ENCODE peak calls at places on chromosomes 5 and 9, in four cellular contexts. One of them, this sample, is unnamed.

GRCh38 chr5:129099184-129099570 is 4.6 kb downstream of the ISOC1 start:
- DNase-seq in GM12878: no peak
- DNase-seq in A549: no peak
- DNase-seq in SK-N-SH: no peak
- DNase-seq in this sample: no peak

GRCh38 chr9:83019246-83019645 is 43.7 kb downstream of the RASEF start:
- DNase-seq in SK-N-SH: no peak
- DNase-seq in A549: no peak
- DNase-seq in GM12878: no peak
- DNase-seq in this sample: no peak

GRCh38 chr5:149939572-149939971 is 5.0 kb downstream of the PDE6A start:
- DNase-seq in SK-N-SH: no peak
- DNase-seq in A549: no peak
- DNase-seq in GM12878: no peak
- DNase-seq in this sample: no peak

GRCh38 chr9:136538599-136539426 is 7.0 kb downstream of the NOTCH1 start:
- DNase-seq in A549: no peak
- DNase-seq in GM12878: no peak
- DNase-seq in SK-N-SH: no peak
- DNase-seq in this sample: no peak

GRCh38 chr9:128943832-128944620 is 3.4 kb downstream of the DOLK start:
- DNase-seq in GM12878: no peak
- DNase-seq in SK-N-SH: no peak
- DNase-seq in A549: no peak
- DNase-seq in this sample: peak

GRCh38 chr5:112576298-112576925 is 157.3 kb upstream of the EPB41L4A start:
- DNase-seq in SK-N-SH: no peak
- DNase-seq in A549: no peak
- DNase-seq in GM12878: no peak
- DNase-seq in this sample: no peak

GRCh38 chr5:78570646-78571045 is 77.9 kb downstream of the LHFPL2 start:
- DNase-seq in SK-N-SH: no peak
- DNase-seq in GM12878: no peak
- DNase-seq in A549: no peak
- DNase-seq in this sample: no peak

GRCh38 chr9:13896922-13897835 is 416.8 kb downstream of the NFIB start:
- DNase-seq in GM12878: no peak
- DNase-seq in A549: no peak
- DNase-seq in SK-N-SH: no peak
- DNase-seq in this sample: no peak

GRCh38 chr9:2859776-2860379 is 16.0 kb upstream of the PUM3 start:
- DNase-seq in GM12878: no peak
- DNase-seq in A549: peak
- DNase-seq in SK-N-SH: peak
- DNase-seq in this sample: peak

GRCh38 chr5:129271309-129271708 is 176.8 kb downstream of the ISOC1 start:
- DNase-seq in A549: no peak
- DNase-seq in GM12878: no peak
- DNase-seq in SK-N-SH: no peak
- DNase-seq in this sample: no peak

DNA sequence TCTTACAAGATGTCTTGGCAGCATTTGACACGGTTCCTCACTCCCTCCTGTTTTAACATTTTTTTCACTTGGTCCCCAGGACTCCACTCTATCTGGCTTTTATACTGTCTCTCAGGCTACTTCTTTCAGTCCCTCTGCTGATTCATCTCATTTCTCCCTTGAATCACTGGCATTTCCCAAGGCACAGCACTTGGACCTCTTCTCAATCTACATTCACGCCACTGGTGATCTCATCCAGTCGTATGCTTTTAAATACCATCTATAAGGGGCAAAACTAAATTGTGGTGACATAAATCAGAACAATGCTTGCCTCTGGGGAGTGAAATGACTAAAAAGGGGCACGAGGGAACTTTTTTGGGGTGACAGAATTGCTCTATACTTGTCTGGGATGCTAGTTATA is 47.1 kb downstream of the MAPKAP1 start:
- DNase-seq in SK-N-SH: no peak
- DNase-seq in GM12878: no peak
- DNase-seq in A549: no peak
- DNase-seq in this sample: no peak
- TF ChIP-seq PBX3 in SK-N-SH: peak
- TF ChIP-seq PBX3 in GM12878: no peak
- TF ChIP-seq PBX3 in A549: no peak
- TF ChIP-seq PBX3 in this sample: no peak

GRCh38 chr5:90473321-90474234 is 993 bp downstream of the MBLAC2 start:
- DNase-seq in A549: peak
- DNase-seq in GM12878: no peak
- DNase-seq in SK-N-SH: peak
- DNase-seq in this sample: peak
- TF ChIP-seq PBX3 in A549: no peak
- TF ChIP-seq PBX3 in GM12878: no peak
- TF ChIP-seq PBX3 in SK-N-SH: no peak
- TF ChIP-seq PBX3 in this sample: peak

GRCh38 chr5:167285591-167285990 is 1005.9 kb upstream of the WWC1 start:
- DNase-seq in A549: no peak
- DNase-seq in SK-N-SH: no peak
- DNase-seq in GM12878: no peak
- DNase-seq in this sample: no peak

GRCh38 chr5:167280111-167280510 is 1011.3 kb upstream of the WWC1 start:
- DNase-seq in A549: no peak
- DNase-seq in SK-N-SH: no peak
- DNase-seq in GM12878: no peak
- DNase-seq in this sample: no peak

GRCh38 chr5:167290478-167290877 is 1001.0 kb upstream of the WWC1 start:
- DNase-seq in A549: no peak
- DNase-seq in GM12878: no peak
- DNase-seq in SK-N-SH: no peak
- DNase-seq in this sample: no peak

GRCh38 chr5:167284491-167284890 is 1007.0 kb upstream of the WWC1 start:
- DNase-seq in GM12878: no peak
- DNase-seq in SK-N-SH: no peak
- DNase-seq in A549: no peak
- DNase-seq in this sample: no peak
- TF ChIP-seq PBX3 in GM12878: no peak
- TF ChIP-seq PBX3 in SK-N-SH: no peak
- TF ChIP-seq PBX3 in A549: no peak
- TF ChIP-seq PBX3 in this sample: no peak

GRCh38 chr9:134373269-134373668 is 47.0 kb downstream of the RXRA start:
- DNase-seq in GM12878: no peak
- DNase-seq in SK-N-SH: no peak
- DNase-seq in A549: no peak
- DNase-seq in this sample: no peak

GRCh38 chr9:134373953-134374300 is 47.7 kb downstream of the RXRA start:
- DNase-seq in SK-N-SH: no peak
- DNase-seq in GM12878: no peak
- DNase-seq in A549: no peak
- DNase-seq in this sample: no peak

GRCh38 chr9:134374301-134375010 is 48.2 kb downstream of the RXRA start:
- DNase-seq in SK-N-SH: peak
- DNase-seq in GM12878: no peak
- DNase-seq in A549: no peak
- DNase-seq in this sample: no peak

GRCh38 chr9:134371731-134372130 is 45.5 kb downstream of the RXRA start:
- DNase-seq in A549: no peak
- DNase-seq in SK-N-SH: no peak
- DNase-seq in GM12878: no peak
- DNase-seq in this sample: no peak

GRCh38 chr9:134372621-134373267 is 46.5 kb downstream of the RXRA start:
- DNase-seq in SK-N-SH: no peak
- DNase-seq in GM12878: no peak
- DNase-seq in A549: no peak
- DNase-seq in this sample: no peak
- TF ChIP-seq PBX3 in SK-N-SH: no peak
- TF ChIP-seq PBX3 in GM12878: no peak
- TF ChIP-seq PBX3 in A549: no peak
- TF ChIP-seq PBX3 in this sample: no peak

GRCh38 chr5:133489632-133490031 is 122.7 kb downstream of the FSTL4 start:
- DNase-seq in A549: no peak
- DNase-seq in SK-N-SH: no peak
- DNase-seq in GM12878: no peak
- DNase-seq in this sample: peak
- TF ChIP-seq PBX3 in A549: no peak
- TF ChIP-seq PBX3 in SK-N-SH: no peak
- TF ChIP-seq PBX3 in GM12878: no peak
- TF ChIP-seq PBX3 in this sample: no peak

GRCh38 chr5:68381909-68382308 is 166.4 kb downstream of the PIK3R1 start:
- DNase-seq in A549: no peak
- DNase-seq in GM12878: no peak
- DNase-seq in SK-N-SH: no peak
- DNase-seq in this sample: no peak
- TF ChIP-seq PBX3 in A549: no peak
- TF ChIP-seq PBX3 in GM12878: no peak
- TF ChIP-seq PBX3 in SK-N-SH: no peak
- TF ChIP-seq PBX3 in this sample: no peak

This sample was measured in HepG2.